ENCODE peak calls at places on chromosome 12, in eight cellular contexts. W is mesenchymal stem cell, N is hepatocyte, T is neuronal stem cell, H is neural progenitor cell, M is HCT116, I is HepG2, S is DND-41. P is an unnamed sample. For H3K4me1, the result is how much of the 10 kb centered on the place peaks cover.

GRCh38 chr12:15856097-15856982 is 25.8 kb upstream of the STRAP start:
- DNase-seq in H (peak), S (peak), T (peak), N (peak), W (peak), M (peak), I (peak), P (peak)

GRCh38 chr12:100794441-100795192 is at the start of gene ANO4:
- DNase-seq in I (no peak), N (peak), M (no peak), S (no peak), W (peak), T (no peak), H (peak), P (peak)

GRCh38 chr12:16350682-16351081 is 3.2 kb downstream of the MGST1 start:
- DNase-seq in M (peak), N (peak), H (peak), W (peak), T (peak), I (peak), S (no peak), P (peak)

GRCh38 chr12:127422935-127423585 is 843.9 kb upstream of the TMEM132C start:
- DNase-seq in H (no peak), W (no peak), S (no peak), N (no peak), T (no peak), M (no peak), I (no peak), P (no peak)

GRCh38 chr12:122480753-122481152 is 20.0 kb downstream of the ZCCHC8 start:
- DNase-seq in T (no peak), I (no peak), S (no peak), M (no peak), H (no peak), W (no peak), N (no peak), P (no peak)

GRCh38 chr12:43044241-43044640 is 454.7 kb upstream of the PRICKLE1 start:
- DNase-seq in H (no peak), W (no peak), S (no peak), M (no peak), N (no peak), T (no peak), I (no peak), P (peak)

GRCh38 chr12:121535150-121536057 is 45.4 kb downstream of the KDM2B start:
- DNase-seq in N (peak), S (no peak), W (no peak), H (no peak), M (no peak), T (no peak), I (no peak), P (no peak)

GRCh38 chr12:10617868-10618267 is 4.5 kb upstream of the MAGOHB start:
- DNase-seq in W (no peak), I (no peak), M (no peak), T (no peak), N (no peak), H (no peak), S (no peak), P (no peak)

GRCh38 chr12:18141583-18141982 is 51.6 kb upstream of the RERGL start:
- DNase-seq in S (no peak), T (no peak), W (no peak), H (no peak), I (no peak), M (no peak), N (no peak), P (peak)

GRCh38 chr12:64510687-64511086 is 58.8 kb downstream of the TBK1 start:
- DNase-seq in I (no peak), N (no peak), H (no peak), W (no peak), S (no peak), T (no peak), M (no peak), P (no peak)

GRCh38 chr12:106030210-106031175 is 108.3 kb downstream of the NUAK1 start:
- DNase-seq in S (no peak), H (no peak), M (no peak), W (peak), N (peak), I (no peak), T (no peak), P (no peak)

GRCh38 chr12:7608184-7608911 is 57.4 kb downstream of the APOBEC1 start:
- DNase-seq in T (no peak), W (no peak), N (no peak), S (no peak), M (no peak), I (no peak), H (no peak), P (peak)

GRCh38 chr12:55932546-55932919 is 1.6 kb downstream of the DGKA start:
- DNase-seq in M (no peak), H (no peak), N (no peak), S (peak), W (peak), I (no peak), T (no peak), P (peak)

GRCh38 chr12:123571343-123571813 is 13.0 kb upstream of the TMED2 start:
- DNase-seq in H (peak), W (peak), S (peak), I (peak), N (peak), T (no peak), M (peak), P (peak)

GRCh38 chr12:128969480-128970055 is 116.3 kb downstream of the GLT1D1 start:
- DNase-seq in T (peak), H (peak), S (peak), N (peak), W (no peak), I (no peak), M (no peak), P (no peak)

GRCh38 chr12:15364221-15365170 is 42.2 kb downstream of the PTPRO start:
- DNase-seq in S (no peak), N (no peak), H (no peak), I (no peak), W (no peak), M (no peak), T (no peak), P (peak)

GRCh38 chr12:53866727-53867126 is 71.9 kb upstream of the HOXC13 start:
- DNase-seq in N (no peak), T (no peak), M (no peak), H (no peak), W (no peak), I (no peak), S (no peak), P (no peak)

GRCh38 chr12:121423682-121424631 is 24.0 kb downstream of the RNF34 start:
- DNase-seq in H (no peak), N (no peak), S (no peak), T (no peak), W (peak), I (no peak), M (no peak), P (no peak)

DNA sequence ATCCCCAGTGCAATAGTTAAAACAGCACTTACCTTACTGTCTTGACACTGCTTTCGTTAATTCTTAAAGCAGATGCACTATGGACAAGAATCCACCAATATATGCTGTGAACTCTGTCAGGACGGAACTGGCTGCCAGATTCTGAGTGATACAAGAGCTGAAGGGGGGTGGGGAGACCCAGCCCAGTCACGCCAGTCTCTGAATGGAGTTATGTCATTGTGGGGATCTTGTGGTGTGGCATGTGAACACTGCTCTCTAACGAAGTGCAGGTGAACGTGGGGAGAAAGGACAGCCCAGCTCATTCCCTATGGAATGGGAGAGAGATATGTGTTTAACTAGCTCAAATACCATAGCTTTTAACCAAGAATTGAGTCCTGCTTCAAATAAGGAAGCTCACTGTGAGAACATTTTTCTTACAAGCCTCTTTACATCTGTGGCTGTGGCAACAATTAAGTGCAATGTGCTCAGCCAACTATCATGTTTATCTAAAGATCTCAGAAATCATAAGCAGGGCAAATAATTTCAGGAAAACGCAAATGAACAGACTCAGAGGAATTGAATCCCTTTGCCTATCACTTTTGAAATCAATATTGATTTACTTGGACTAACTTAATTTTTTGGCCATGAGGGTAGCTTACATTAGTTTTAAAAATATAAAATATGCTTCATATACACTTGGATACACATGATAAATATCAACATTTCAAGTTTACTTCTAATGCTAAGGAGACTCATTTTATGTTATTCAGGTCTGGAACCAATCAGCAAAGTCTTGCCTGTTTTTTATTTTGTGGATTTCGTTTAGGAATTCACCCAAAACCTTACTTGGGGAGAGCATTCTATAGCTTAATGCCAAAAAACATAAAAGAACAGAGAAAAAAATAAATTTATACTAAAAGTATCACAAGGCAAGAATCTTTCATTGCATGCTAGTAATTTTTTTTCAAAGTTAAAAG is at the start of gene LUM:
- DNase-seq in H (peak), I (no peak), M (no peak), T (peak), N (peak), S (no peak), W (peak), P (no peak)
- H2AFZ ChIP-seq in H (peak), I (no peak), M (peak), T (peak), N (peak), S (no peak), W (no peak), P (no peak)

GRCh38 chr12:120252071-120252906 is 13.2 kb downstream of the PXN start:
- DNase-seq in M (no peak), S (peak), I (no peak), W (no peak), H (no peak), T (no peak), N (no peak), P (no peak)
- H3K4me1 ChIP-seq in M (under half), S (under half), I (under half), W (under half), H (under half), T (under half), N (under half), P (half or more)

GRCh38 chr12:108323581-108323980 is 15.5 kb downstream of the CMKLR1 start:
- DNase-seq in S (no peak), W (no peak), I (no peak), M (no peak), N (no peak), H (no peak), T (no peak), P (no peak)

GRCh38 chr12:108319277-108320234 is 19.6 kb downstream of the CMKLR1 start:
- DNase-seq in W (no peak), M (no peak), T (no peak), I (no peak), H (no peak), N (no peak), S (no peak), P (no peak)

GRCh38 chr12:108320503-108321293 is 18.4 kb downstream of the CMKLR1 start:
- DNase-seq in W (no peak), T (no peak), N (no peak), I (no peak), S (no peak), H (no peak), M (no peak), P (no peak)

GRCh38 chr12:108322998-108323397 is 16.1 kb downstream of the CMKLR1 start:
- DNase-seq in H (no peak), M (no peak), T (no peak), I (no peak), W (no peak), N (no peak), S (no peak), P (no peak)

GRCh38 chr12:108321688-108322087 is 17.4 kb downstream of the CMKLR1 start:
- DNase-seq in M (no peak), W (no peak), S (no peak), H (no peak), T (no peak), N (no peak), I (no peak), P (no peak)
- H2AFZ ChIP-seq in M (no peak), W (no peak), S (no peak), H (no peak), T (no peak), N (no peak), I (no peak), P (no peak)

GRCh38 chr12:104586325-104587048 is 129.7 kb downstream of the CHST11 start:
- DNase-seq in M (no peak), N (no peak), H (no peak), S (no peak), T (no peak), I (no peak), W (no peak), P (no peak)

GRCh38 chr12:104591272-104591940 is 134.7 kb downstream of the CHST11 start:
- DNase-seq in S (no peak), M (no peak), N (no peak), T (no peak), H (no peak), W (no peak), I (no peak), P (peak)

GRCh38 chr12:104588048-104588942 is 131.5 kb downstream of the CHST11 start:
- DNase-seq in W (peak), S (no peak), H (no peak), I (no peak), M (peak), T (no peak), N (no peak), P (peak)

GRCh38 chr12:104590002-104590401 is 133.3 kb downstream of the CHST11 start:
- DNase-seq in T (no peak), N (no peak), W (no peak), H (no peak), M (no peak), I (no peak), S (no peak), P (no peak)

DNA sequence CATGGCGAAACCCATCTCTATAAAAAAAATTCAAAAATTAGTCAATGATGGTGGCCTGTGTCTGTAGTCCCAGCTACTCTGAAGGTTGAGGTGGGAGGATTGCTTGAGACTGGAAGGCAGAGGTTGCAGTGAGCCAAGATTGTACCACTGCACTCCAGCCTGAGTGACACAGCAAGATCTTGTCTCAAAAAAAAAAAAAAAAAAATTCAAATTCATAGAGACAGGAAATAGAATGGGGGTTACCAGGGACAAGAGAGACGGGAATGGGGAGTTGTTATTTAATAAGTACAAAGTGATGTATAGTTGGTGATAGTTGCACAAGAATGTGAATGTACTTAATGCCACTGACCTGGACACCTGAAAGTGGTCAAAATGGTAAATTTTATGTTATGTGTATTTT is 132.5 kb downstream of the CHST11 start:
- DNase-seq in H (no peak), T (no peak), M (no peak), I (no peak), N (no peak), W (no peak), S (no peak), P (no peak)
- H3K4me1 ChIP-seq in H (under half), T (under half), M (under half), I (under half), N (under half), W (under half), S (under half), P (half or more)

GRCh38 chr12:95577820-95578219 is 26.5 kb upstream of the USP44 start:
- DNase-seq in T (no peak), I (no peak), H (no peak), W (no peak), M (no peak), S (no peak), N (no peak), P (no peak)

GRCh38 chr12:95571369-95571768 is 20.1 kb upstream of the USP44 start:
- DNase-seq in M (no peak), T (no peak), H (no peak), S (no peak), N (no peak), I (no peak), W (no peak), P (no peak)

GRCh38 chr12:95574799-95575452 is 23.6 kb upstream of the USP44 start:
- DNase-seq in I (peak), S (no peak), N (peak), T (no peak), M (peak), H (peak), W (peak), P (peak)

GRCh38 chr12:95574030-95574429 is 22.8 kb upstream of the USP44 start:
- DNase-seq in H (peak), S (no peak), I (no peak), N (no peak), T (peak), M (no peak), W (no peak), P (no peak)
- H2AFZ ChIP-seq in H (peak), S (no peak), I (no peak), N (peak), T (peak), M (peak), W (no peak), P (no peak)

GRCh38 chr12:89384750-89385273 is 32.5 kb upstream of the DUSP6 start:
- DNase-seq in S (no peak), T (no peak), W (no peak), M (no peak), H (no peak), N (no peak), I (no peak), P (no peak)

GRCh38 chr12:89382366-89382765 is 30.1 kb upstream of the DUSP6 start:
- DNase-seq in M (no peak), W (no peak), T (no peak), S (no peak), I (no peak), N (no peak), H (no peak), P (no peak)

GRCh38 chr12:89384050-89384749 is 31.9 kb upstream of the DUSP6 start:
- DNase-seq in M (no peak), I (peak), T (no peak), W (peak), N (peak), H (peak), S (no peak), P (peak)

GRCh38 chr12:89385965-89386537 is 33.8 kb upstream of the DUSP6 start:
- DNase-seq in M (no peak), S (no peak), H (no peak), W (no peak), I (peak), T (no peak), N (peak), P (no peak)

GRCh38 chr12:89383235-89384049 is 31.1 kb upstream of the DUSP6 start:
- DNase-seq in H (peak), W (peak), M (no peak), N (no peak), T (no peak), I (peak), S (no peak), P (no peak)
- H3K4me1 ChIP-seq in H (under half), W (under half), M (under half), N (half or more), T (under half), I (half or more), S (under half), P (under half)

GRCh38 chr12:92574046-92574783 is 128.6 kb upstream of the PLEKHG7 start:
- DNase-seq in M (peak), T (no peak), N (no peak), I (peak), H (peak), S (no peak), W (peak), P (peak)
- H2AFZ ChIP-seq in M (peak), T (no peak), N (no peak), I (no peak), H (no peak), S (no peak), W (no peak), P (peak)

GRCh38 chr12:89344043-89344861 is 8.0 kb downstream of the DUSP6 start:
- DNase-seq in M (no peak), W (no peak), H (no peak), N (no peak), I (peak), T (no peak), S (no peak), P (no peak)
- H3K4me1 ChIP-seq in M (under half), W (under half), H (half or more), N (under half), I (half or more), T (under half), S (half or more), P (under half)

GRCh38 chr12:81991868-81992267 is 232.7 kb upstream of the PPFIA2 start:
- DNase-seq in I (no peak), S (no peak), W (no peak), T (no peak), M (no peak), H (no peak), N (no peak), P (no peak)
- H2AFZ ChIP-seq in I (no peak), S (no peak), W (no peak), T (no peak), M (no peak), H (no peak), N (no peak), P (no peak)

DNA sequence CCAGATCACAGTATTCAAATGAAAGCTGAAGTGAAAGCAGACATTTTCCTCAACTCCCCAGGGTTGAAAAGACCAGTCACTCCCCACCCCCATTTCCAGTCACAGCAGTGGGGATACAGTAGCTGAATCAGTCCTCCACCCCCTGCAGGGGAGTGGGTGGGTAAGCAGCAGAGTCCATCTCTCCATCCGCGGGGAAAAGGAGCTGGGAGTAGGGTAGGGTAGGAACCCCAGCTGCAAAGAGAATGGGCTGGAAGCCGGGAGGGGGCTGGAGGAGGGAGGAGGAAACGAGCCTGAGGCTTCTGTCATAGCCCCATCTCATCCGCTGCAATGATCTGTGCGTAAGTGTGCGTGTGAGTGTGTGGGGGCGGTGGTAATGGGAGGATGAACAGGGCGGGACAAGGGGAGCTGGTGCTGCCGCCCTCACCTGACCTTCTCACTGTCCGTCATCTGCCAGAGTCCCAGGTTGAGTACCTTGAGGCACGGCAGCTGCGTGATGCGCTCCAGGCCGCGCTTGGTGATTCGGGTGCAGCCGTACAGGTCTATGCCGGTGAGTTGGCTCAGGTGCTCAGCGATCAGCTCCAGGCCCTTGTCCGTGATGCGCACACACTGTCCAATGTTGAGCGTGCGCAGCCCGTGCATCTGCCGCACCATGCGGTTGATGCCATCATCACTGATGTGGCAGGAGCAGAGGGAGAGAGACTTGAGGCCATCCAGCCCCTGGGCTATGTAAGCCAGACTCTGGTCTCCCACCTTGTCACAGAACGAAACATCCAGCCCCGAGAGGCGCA is 1.7 kb downstream of the FBXL14 start:
- DNase-seq in M (no peak), S (peak), H (peak), T (peak), I (no peak), N (peak), W (peak), P (peak)
- H3K4me1 ChIP-seq in M (under half), S (half or more), H (under half), T (half or more), I (half or more), N (under half), W (under half), P (under half)

P was measured in mammary epithelial cell.